ENCODE peak calls at places on chromosomes 11 and 22, in seven cellular contexts. C is endothelial cell of umbilical vein; F is adrenal gland; H is CD4-positive, alpha-beta memory T cell; G is esophagus squamous epithelium; S is heart left ventricle; Q is kidney. O is an unnamed sample. For H3K36me3, the result is how much of the 10 kb centered on the place peaks cover.

GRCh38 chr11:76120513-76121081 is 85.7 kb downstream of the WNT11 start:
- DNase-seq in C (peak), F (no peak), H (no peak), G (no peak), S (no peak), Q (no peak), O (peak)

GRCh38 chr11:66287256-66288137 is 1.4 kb downstream of the YIF1A start:
- DNase-seq in C (no peak), F (no peak), H (no peak), G (no peak), S (no peak), Q (peak), O (no peak)

GRCh38 chr11:125941606-125942275 is 4.1 kb upstream of the VSIG10L2 start:
- DNase-seq in C (peak), F (no peak), H (peak), G (no peak), S (no peak), Q (no peak), O (peak)

GRCh38 chr11:6737872-6738466 is 33.8 kb downstream of the OR2AG2 start:
- DNase-seq in C (peak), F (peak), H (peak), G (no peak), S (no peak), Q (no peak), O (peak)

GRCh38 chr22:28855355-28856094 is 27.8 kb upstream of the ZNRF3 start:
- DNase-seq in C (peak), F (peak), H (peak), G (no peak), S (no peak), Q (no peak), O (no peak)

GRCh38 chr11:45897556-45897955 is 9.5 kb downstream of the FREY1 start:
- DNase-seq in C (no peak), F (no peak), H (no peak), G (no peak), S (peak), Q (peak), O (no peak)

GRCh38 chr22:43435851-43436535 is 24.2 kb downstream of the MPPED1 start:
- DNase-seq in C (no peak), F (no peak), H (no peak), G (no peak), S (no peak), Q (peak), O (no peak)

GRCh38 chr11:118607401-118608267 is at the start of gene PHLDB1:
- DNase-seq in C (peak), F (peak), H (peak), G (no peak), S (peak), Q (peak), O (peak)

GRCh38 chr11:4511846-4512245 is 29.4 kb downstream of the OR52K1 start:
- DNase-seq in C (no peak), F (no peak), H (no peak), G (no peak), S (no peak), Q (no peak), O (no peak)

GRCh38 chr11:86940122-86940777 is 14.9 kb downstream of the FZD4 start:
- DNase-seq in C (peak), F (peak), H (no peak), G (no peak), S (no peak), Q (no peak), O (peak)

GRCh38 chr11:23288001-23288783 is 427.9 kb upstream of the CCDC179 start:
- DNase-seq in C (peak), F (peak), H (no peak), G (no peak), S (no peak), Q (no peak), O (no peak)

GRCh38 chr11:69892986-69893555 is 73.9 kb upstream of the FGF3 start:
- DNase-seq in C (no peak), F (peak), H (no peak), G (no peak), S (peak), Q (peak), O (no peak)

GRCh38 chr11:106399075-106399500 is 321.6 kb downstream of the AASDHPPT start:
- DNase-seq in C (no peak), F (no peak), H (no peak), G (no peak), S (peak), Q (peak), O (peak)

GRCh38 chr22:21762712-21763581 is 27.4 kb upstream of the YPEL1 start:
- DNase-seq in C (no peak), F (no peak), H (peak), G (no peak), S (no peak), Q (no peak), O (no peak)

GRCh38 chr11:66721939-66722338 is 7.1 kb downstream of the SPTBN2 start:
- DNase-seq in C (no peak), F (no peak), H (no peak), G (no peak), S (no peak), Q (no peak), O (no peak)

GRCh38 chr22:36369922-36370781 is 17.6 kb downstream of the MYH9 start:
- DNase-seq in C (peak), F (peak), H (no peak), G (no peak), S (no peak), Q (no peak), O (no peak)

GRCh38 chr22:36367479-36367878 is 20.3 kb downstream of the MYH9 start:
- DNase-seq in C (no peak), F (peak), H (no peak), G (no peak), S (no peak), Q (no peak), O (no peak)

GRCh38 chr22:36368359-36368983 is 19.3 kb downstream of the MYH9 start:
- DNase-seq in C (peak), F (no peak), H (no peak), G (no peak), S (no peak), Q (no peak), O (no peak)

GRCh38 chr22:36367066-36367465 is 20.7 kb downstream of the MYH9 start:
- DNase-seq in C (no peak), F (no peak), H (no peak), G (no peak), S (no peak), Q (no peak), O (no peak)

GRCh38 chr22:36369004-36369921 is 18.5 kb downstream of the MYH9 start:
- DNase-seq in C (peak), F (no peak), H (no peak), G (no peak), S (no peak), Q (no peak), O (no peak)
- H3K4me3 ChIP-seq in C (no peak), F (no peak), H (peak), G (no peak), S (no peak), Q (no peak), O (no peak)

GRCh38 chr11:108237058-108237481 is 14.2 kb downstream of the ATM start:
- DNase-seq in C (no peak), F (no peak), H (no peak), G (no peak), S (no peak), Q (no peak), O (no peak)
- H3K36me3 ChIP-seq in C (under half), F (under half), H (under half), G (half or more), S (under half), Q (under half), O (under half)

DNA sequence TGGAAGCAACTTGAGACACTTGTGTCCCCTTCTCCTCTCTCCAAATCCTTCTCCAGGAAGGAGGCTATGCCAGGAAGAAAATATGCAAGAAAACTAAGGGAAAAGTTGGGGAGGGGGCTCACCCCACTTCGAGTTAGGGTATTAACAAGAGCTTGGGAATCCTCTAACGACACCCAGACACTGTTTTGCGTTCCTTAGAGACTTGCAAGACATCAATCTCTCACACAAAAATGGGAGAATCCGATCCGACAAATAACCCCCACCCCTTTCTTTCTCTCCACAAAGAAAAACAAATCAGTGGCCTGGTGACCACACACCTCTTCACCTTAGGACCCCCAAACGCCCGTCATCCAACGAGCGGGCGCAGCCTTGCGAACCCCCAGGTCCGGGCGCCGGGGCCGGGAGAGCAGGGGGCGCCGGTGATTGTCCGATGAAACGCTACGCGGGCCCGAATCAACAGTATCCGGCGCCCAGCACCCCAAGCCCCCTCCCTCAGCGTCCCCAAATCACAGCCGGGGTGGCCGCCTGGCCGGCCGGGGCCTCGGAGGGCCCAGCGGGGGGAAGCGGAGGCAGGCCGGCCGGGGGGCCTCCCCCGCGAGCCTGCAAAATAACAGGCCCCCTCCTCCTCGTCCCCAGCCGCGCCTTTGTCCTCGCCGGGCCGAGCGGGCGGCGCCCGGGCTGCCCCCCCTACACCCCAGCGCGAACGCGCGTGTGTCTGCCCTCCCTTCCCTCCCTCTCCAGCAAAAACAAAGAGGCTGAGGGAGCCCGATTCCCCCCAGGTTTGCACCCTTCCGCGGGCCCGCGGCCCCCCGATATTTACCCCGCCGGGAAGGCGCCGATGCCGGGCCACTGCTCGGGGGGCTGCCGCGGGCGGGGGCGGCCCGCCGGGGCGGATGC is 645 bp downstream of the CSNK1E start:
- DNase-seq in C (peak), F (peak), H (peak), G (no peak), S (peak), Q (peak), O (peak)
- H3K27ac ChIP-seq in C (peak), F (peak), H (peak), G (peak), S (peak), Q (peak), O (peak)

GRCh38 chr11:2166091-2166851 is 5.3 kb upstream of the INS start:
- DNase-seq in C (no peak), F (no peak), H (peak), G (no peak), S (no peak), Q (no peak), O (no peak)
- H3K4me3 ChIP-seq in C (no peak), F (no peak), H (no peak), G (peak), S (no peak), Q (no peak), O (peak)

GRCh38 chr11:987671-988070 is 48.8 kb downstream of the MUC6 start:
- DNase-seq in C (no peak), F (no peak), H (no peak), G (no peak), S (no peak), Q (no peak), O (no peak)

GRCh38 chr11:986952-987305 is 49.6 kb downstream of the MUC6 start:
- DNase-seq in C (no peak), F (no peak), H (no peak), G (no peak), S (no peak), Q (no peak), O (no peak)

GRCh38 chr11:985848-986247 is 50.7 kb downstream of the MUC6 start:
- DNase-seq in C (no peak), F (no peak), H (no peak), G (no peak), S (no peak), Q (no peak), O (no peak)

GRCh38 chr11:985435-985834 is 51.1 kb downstream of the MUC6 start:
- DNase-seq in C (no peak), F (no peak), H (no peak), G (no peak), S (no peak), Q (no peak), O (no peak)

DNA sequence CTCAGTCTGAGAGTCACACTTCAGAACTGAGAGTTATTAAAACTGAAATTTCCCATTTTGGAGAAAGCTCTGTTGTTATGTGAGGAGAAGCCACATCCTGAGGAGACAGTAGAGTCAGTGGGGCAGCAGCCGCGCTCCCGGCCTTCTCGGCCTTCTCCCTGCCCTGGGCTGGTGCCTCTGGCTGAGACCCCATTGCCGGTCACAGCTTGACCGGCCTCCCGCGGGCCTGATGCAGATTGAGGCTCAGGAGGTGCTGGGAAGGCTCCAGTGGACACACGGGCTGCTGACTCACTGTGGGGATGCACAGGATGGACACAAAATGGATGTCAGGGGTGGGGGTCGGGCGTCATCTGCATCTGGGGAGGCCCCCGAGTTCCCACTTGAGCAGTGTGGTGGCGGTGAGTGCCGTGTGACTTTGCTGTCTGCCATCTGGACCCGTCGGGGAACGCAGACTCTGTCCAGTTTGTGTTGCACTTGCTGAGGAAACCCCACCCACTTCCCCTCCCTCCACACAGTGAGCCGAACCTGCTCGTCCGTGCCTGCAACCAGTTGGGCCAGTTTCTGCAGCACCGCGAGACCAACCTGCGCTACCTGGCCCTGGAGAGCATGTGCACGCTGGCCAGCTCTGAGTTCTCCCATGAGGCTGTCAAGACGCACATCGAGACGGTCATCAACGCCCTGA is 50.1 kb downstream of the MUC6 start:
- DNase-seq in C (no peak), F (no peak), H (no peak), G (no peak), S (no peak), Q (peak), O (no peak)
- H3K36me3 ChIP-seq in C (half or more), F (under half), H (half or more), G (half or more), S (half or more), Q (half or more), O (under half)

DNA sequence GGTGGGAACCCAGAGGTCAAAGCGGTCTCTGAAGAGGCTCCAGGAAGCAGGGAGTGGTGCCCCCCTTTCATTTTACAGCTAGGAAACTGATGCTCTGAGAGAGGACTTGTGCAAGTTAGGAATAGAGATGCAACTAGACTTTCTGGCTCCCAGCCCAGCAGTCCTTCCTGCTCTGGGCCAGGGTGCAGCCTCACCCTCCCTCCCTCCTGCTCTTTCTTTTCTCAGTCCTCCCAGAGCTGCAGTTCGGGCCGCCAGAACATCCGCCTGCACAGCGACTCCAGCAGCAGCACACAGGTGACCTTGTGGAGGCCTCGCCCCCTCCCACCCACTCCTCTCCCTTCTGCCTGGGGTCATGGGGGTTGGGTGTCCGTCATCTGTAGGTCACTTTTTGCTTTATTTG is 51.5 kb downstream of the LHFPL7 start:
- DNase-seq in C (peak), F (peak), H (no peak), G (no peak), S (peak), Q (peak), O (peak)
- H3K27ac ChIP-seq in C (peak), F (peak), H (no peak), G (peak), S (peak), Q (peak), O (peak)

GRCh38 chr11:20163778-20164133 is 3.5 kb upstream of the DBX1 start:
- DNase-seq in C (no peak), F (no peak), H (no peak), G (no peak), S (no peak), Q (no peak), O (no peak)
- H3K4me3 ChIP-seq in C (no peak), F (no peak), H (no peak), G (peak), S (no peak), Q (no peak), O (peak)

GRCh38 chr11:71472941-71473792 is 20.2 kb downstream of the NADSYN1 start:
- DNase-seq in C (no peak), F (no peak), H (no peak), G (no peak), S (no peak), Q (peak), O (no peak)
- H3K36me3 ChIP-seq in C (under half), F (under half), H (half or more), G (half or more), S (half or more), Q (under half), O (under half)

DNA sequence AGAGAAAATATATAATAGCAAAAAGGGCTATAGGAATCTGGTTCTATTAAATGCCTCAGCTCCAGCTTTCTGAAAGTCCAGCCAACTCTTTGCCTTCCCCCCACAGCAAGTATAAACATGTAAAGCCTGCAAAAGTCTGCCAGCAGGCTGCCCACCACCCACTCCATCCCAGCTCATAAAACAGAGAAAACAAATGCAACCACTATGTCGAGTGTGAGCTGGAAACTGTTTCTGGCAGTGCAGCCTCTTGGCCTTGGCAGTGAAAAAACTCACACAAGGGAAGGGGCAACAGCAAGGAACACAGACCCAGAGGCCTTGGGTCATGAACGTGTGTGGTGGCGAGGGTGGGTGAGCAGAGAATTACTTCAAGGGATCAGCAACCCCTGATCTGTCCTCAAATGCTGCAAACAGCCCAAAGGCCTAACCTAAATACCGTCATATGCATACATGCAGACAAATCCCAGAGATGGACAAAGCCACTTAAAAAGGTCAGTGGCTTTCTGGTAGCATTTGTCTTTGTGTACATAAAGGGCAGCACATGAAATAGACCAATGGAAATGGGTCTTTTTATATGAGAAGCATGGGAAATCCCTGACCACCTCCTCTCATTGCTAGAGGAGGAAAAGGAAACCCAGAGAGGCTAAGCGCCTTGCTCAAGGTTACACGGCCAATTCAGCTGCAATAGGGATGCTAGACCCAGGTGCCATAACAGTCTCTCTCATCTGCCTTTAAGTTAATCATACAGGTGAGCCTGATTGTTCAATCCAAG is 74.8 kb downstream of the NAT10 start:
- DNase-seq in C (no peak), F (no peak), H (no peak), G (no peak), S (no peak), Q (no peak), O (no peak)
- H3K27ac ChIP-seq in C (no peak), F (no peak), H (no peak), G (no peak), S (no peak), Q (no peak), O (no peak)

O was measured in heart right ventricle.